ENCODE peak calls at places on chromosome 4, in seven cellular contexts. B is SK-N-SH, X is HCT116, N is HepG2, L is K562, C is H1, K is GM12878. U is an unnamed sample.
A peak's percentile ranks its signal among the peaks of the same experiment; 100 is the strongest.

GRCh38 chr4:137597751-137598493 is 65.6 kb upstream of the PCDH18 start:
- DNase-seq in B (no peak), X (no peak), N (no peak), L (no peak), C (no peak), K (no peak), U (no peak)

GRCh38 chr4:139171878-139172691 is 4.9 kb downstream of the ELF2 start:
- DNase-seq in B (no peak), X (no peak), N (peak; percentile 21), L (peak; percentile 25), C (no peak), K (no peak), U (no peak)

GRCh38 chr4:9608300-9608699 is 164.1 kb downstream of the DEFB131A start:
- DNase-seq in B (no peak), X (no peak), N (no peak), L (no peak), C (no peak), K (peak; percentile 3), U (no peak)

GRCh38 chr4:111040904-111041303 is 418.0 kb upstream of the PITX2 start:
- DNase-seq in B (no peak), X (no peak), N (no peak), L (no peak), C (no peak), K (no peak), U (no peak)

GRCh38 chr4:54226399-54227260 is 2.5 kb upstream of the PDGFRA start:
- DNase-seq in B (no peak), X (no peak), N (no peak), L (no peak), C (peak; percentile 67), K (no peak), U (no peak)

GRCh38 chr4:153045111-153045982 is 109.2 kb downstream of the FHDC1 start:
- DNase-seq in B (no peak), X (no peak), N (no peak), L (no peak), C (no peak), K (no peak), U (no peak)

GRCh38 chr4:25863906-25864418 is 1.2 kb upstream of the SEL1L3 start:
- DNase-seq in B (no peak), X (no peak), N (no peak), L (no peak), C (peak; percentile 67), K (no peak), U (no peak)

GRCh38 chr4:142875117-142875516 is 29.0 kb upstream of the INPP4B start:
- DNase-seq in B (no peak), X (no peak), N (peak; percentile 19), L (no peak), C (no peak), K (no peak), U (no peak)

GRCh38 chr4:156523492-156523891 is 448.1 kb downstream of the PDGFC start:
- DNase-seq in B (no peak), X (no peak), N (no peak), L (no peak), C (no peak), K (no peak), U (no peak)

GRCh38 chr4:185112104-185112503 is 31.0 kb upstream of the SLC25A4 start:
- DNase-seq in B (no peak), X (peak; percentile 97), N (peak; percentile 31), L (peak; percentile 49), C (peak; percentile 23), K (no peak), U (peak; percentile 18)

GRCh38 chr4:1015179-1015578 is 3.8 kb downstream of the FGFRL1 start:
- DNase-seq in B (no peak), X (no peak), N (no peak), L (no peak), C (no peak), K (no peak), U (no peak)

GRCh38 chr4:6226506-6226905 is 26.2 kb upstream of the JAKMIP1 start:
- DNase-seq in B (no peak), X (no peak), N (no peak), L (no peak), C (no peak), K (no peak), U (no peak)

GRCh38 chr4:166315721-166316467 is 442.9 kb downstream of the TLL1 start:
- DNase-seq in B (no peak), X (no peak), N (no peak), L (no peak), C (no peak), K (no peak), U (no peak)

DNA sequence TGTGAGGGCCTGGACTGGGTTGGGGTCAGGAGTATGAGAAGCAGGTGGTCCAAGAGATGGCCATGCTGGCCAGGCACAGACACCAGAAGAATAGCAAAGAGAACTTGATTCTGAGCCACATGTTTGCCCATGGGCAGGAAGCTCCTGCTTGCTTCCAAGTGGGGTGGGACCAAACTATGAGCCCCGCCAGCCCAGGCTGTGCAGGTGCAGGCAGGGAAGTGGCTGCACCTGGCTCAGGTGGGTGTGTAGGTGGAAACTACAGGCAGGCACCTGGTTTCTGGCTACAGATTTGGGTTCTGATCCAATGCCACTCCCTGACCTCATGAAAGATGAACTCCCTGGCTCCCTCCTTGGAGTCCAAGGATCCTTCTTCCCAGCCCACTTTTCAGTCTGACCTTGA is 207.9 kb upstream of the KLF3 start:
- DNase-seq in B (no peak), X (no peak), N (no peak), L (no peak), C (no peak), K (no peak), U (no peak)
- TF ChIP-seq JUND in B (no peak), X (no peak), N (no peak), L (no peak), C (no peak), K (no peak), U (no peak)

GRCh38 chr4:169745291-169745690 is 12.5 kb downstream of the HPF1 start:
- DNase-seq in B (no peak), X (no peak), N (no peak), L (no peak), C (no peak), K (no peak), U (no peak)
- TF ChIP-seq JUND in B (no peak), X (no peak), N (no peak), L (no peak), C (no peak), K (no peak), U (no peak)

GRCh38 chr4:106695846-106696245 is 327.3 kb upstream of the GIMD1 start:
- DNase-seq in B (no peak), X (no peak), N (no peak), L (no peak), C (no peak), K (no peak), U (no peak)
- TF ChIP-seq JUND in B (no peak), X (no peak), N (no peak), L (no peak), C (no peak), K (no peak), U (no peak)

DNA sequence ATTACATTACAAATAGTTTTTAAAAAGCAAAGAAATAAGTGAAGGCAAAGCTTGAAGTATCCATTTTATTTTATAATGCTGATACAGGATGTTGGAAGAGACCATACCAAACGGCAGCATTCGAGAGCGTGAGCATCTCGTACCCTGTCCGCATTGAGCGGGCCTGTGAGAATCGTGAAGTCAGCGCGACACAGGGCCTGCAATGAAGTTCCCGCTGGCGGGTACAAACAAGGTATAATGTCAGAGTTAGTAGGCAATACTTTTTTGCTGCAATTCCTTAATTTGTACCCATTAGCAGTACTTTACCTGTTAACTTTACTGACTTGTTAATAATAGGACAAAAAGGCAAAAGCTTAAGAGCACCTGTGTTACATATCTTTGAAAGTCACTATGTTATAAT is 19.0 kb downstream of the HNRNPD start:
- DNase-seq in B (no peak), X (no peak), N (no peak), L (no peak), C (no peak), K (no peak), U (no peak)
- TF ChIP-seq JUND in B (no peak), X (no peak), N (no peak), L (no peak), C (no peak), K (no peak), U (no peak)

GRCh38 chr4:11537846-11538245 is 109.2 kb upstream of the HS3ST1 start:
- DNase-seq in B (no peak), X (no peak), N (no peak), L (no peak), C (no peak), K (no peak), U (no peak)
- TF ChIP-seq JUND in B (no peak), X (no peak), N (no peak), L (no peak), C (no peak), K (no peak), U (no peak)

DNA sequence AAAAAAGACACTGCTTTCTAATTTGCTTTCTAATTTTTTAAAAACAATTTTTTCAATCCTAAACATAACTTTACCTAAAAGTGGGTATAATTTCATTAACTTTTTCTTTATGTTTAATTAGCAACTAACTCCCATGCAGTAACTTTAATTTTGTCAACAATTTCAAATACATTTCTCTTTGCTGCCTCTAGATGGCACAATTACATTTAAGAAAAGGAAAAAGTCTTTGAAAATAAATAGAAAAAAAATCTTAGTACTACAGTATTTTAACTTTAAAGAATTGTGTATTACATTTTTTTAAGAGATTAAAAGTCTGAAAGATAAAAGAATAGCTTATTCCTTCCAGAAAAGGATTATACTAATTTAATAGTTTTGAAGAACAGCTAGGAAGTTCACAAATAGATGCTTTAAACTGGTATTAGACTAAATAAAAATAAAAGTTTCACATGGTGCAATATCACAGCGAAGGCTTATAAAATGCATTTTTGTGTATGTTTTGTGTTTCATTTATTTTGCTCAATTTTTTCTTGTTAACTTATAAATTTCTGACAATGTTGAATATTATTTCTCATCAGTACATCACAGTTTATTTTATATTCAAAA is 105.1 kb downstream of the ADGRA3 start:
- DNase-seq in B (no peak), X (no peak), N (peak; percentile 14), L (no peak), C (no peak), K (no peak), U (peak; percentile 22)
- TF ChIP-seq JUND in B (no peak), X (no peak), N (no peak), L (no peak), C (no peak), K (no peak), U (no peak)

DNA sequence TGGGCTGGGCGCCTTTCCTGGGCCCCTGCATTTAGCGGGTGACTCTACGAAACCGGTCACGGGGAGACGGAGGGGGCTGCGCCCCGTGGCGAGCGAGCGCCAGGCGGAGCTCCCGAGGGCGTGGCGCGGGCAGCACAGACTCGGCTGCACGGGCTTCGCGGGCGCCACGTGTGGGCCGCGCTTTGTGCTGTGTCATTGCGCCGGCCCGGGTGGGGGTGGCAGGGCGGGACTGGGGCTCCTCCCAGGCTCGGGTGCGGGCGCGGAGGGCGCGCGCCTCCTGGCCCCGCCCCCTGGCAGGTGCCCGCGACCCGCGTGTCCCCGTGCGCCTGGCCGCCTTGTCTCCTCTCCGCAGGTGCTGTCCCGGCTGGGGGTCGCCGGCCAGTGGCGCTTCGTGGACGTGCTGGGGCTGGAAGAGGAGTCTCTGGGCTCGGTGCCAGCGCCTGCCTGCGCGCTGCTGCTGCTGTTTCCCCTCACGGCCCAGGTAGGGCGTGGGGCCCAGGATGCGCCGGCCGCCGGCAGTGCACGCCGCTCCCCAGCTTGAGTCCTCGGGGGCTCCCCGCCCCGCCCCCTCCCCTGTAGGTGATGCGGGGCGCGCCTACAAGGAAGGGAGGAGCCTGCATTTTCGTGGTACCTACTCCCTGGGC is 651 bp downstream of the UCHL1 start:
- DNase-seq in B (peak; percentile 85), X (no peak), N (no peak), L (no peak), C (peak; percentile 73), K (no peak), U (peak; percentile 72)
- TF ChIP-seq JUND in B (no peak), X (no peak), N (no peak), L (no peak), C (no peak), K (no peak), U (no peak)

U was measured in T47D.